ENCODE peak calls at places on chromosomes 6 and 20, in four cellular contexts. One of them, this sample, is unnamed.

GRCh38 chr6:165231581-165232276 is 77.7 kb downstream of the C6orf118 start:
- DNase-seq in GM20000: no peak
- DNase-seq in nephron progenitor cell: peak
- DNase-seq in D721Med: no peak
- DNase-seq in this sample: no peak

GRCh38 chr6:106509420-106510089 is 119.7 kb downstream of the RTN4IP1 start:
- DNase-seq in nephron progenitor cell: peak
- DNase-seq in D721Med: no peak
- DNase-seq in GM20000: peak
- DNase-seq in this sample: no peak

GRCh38 chr6:107105511-107106116 is 9.7 kb downstream of the BEND3 start:
- DNase-seq in D721Med: no peak
- DNase-seq in GM20000: no peak
- DNase-seq in nephron progenitor cell: no peak
- DNase-seq in this sample: no peak

GRCh38 chr20:43681468-43681942 is 14.6 kb downstream of the MYBL2 start:
- DNase-seq in nephron progenitor cell: no peak
- DNase-seq in D721Med: no peak
- DNase-seq in GM20000: peak
- DNase-seq in this sample: no peak

GRCh38 chr6:47713200-47713599 is 14.8 kb downstream of the ADGRF4 start:
- DNase-seq in D721Med: no peak
- DNase-seq in GM20000: no peak
- DNase-seq in nephron progenitor cell: no peak
- DNase-seq in this sample: no peak

GRCh38 chr6:16092140-16092539 is 36.7 kb upstream of the MYLIP start:
- DNase-seq in D721Med: no peak
- DNase-seq in nephron progenitor cell: no peak
- DNase-seq in GM20000: no peak
- DNase-seq in this sample: no peak

GRCh38 chr6:75023634-75024033 is 182.2 kb downstream of the COL12A1 start:
- DNase-seq in GM20000: no peak
- DNase-seq in D721Med: no peak
- DNase-seq in nephron progenitor cell: no peak
- DNase-seq in this sample: no peak

GRCh38 chr6:26009817-26010216 is 47.2 kb downstream of the TRIM38 start:
- DNase-seq in D721Med: no peak
- DNase-seq in GM20000: no peak
- DNase-seq in nephron progenitor cell: no peak
- DNase-seq in this sample: no peak

GRCh38 chr6:136076496-136076895 is 173.6 kb downstream of the MTFR2 start:
- DNase-seq in nephron progenitor cell: no peak
- DNase-seq in D721Med: no peak
- DNase-seq in GM20000: no peak
- DNase-seq in this sample: no peak

GRCh38 chr6:141677598-141678211 is 455.0 kb upstream of the GJE1 start:
- DNase-seq in GM20000: no peak
- DNase-seq in nephron progenitor cell: no peak
- DNase-seq in D721Med: no peak
- DNase-seq in this sample: no peak

GRCh38 chr20:3843490-3843889 is 3.1 kb upstream of the MAVS start:
- DNase-seq in GM20000: no peak
- DNase-seq in D721Med: no peak
- DNase-seq in nephron progenitor cell: no peak
- DNase-seq in this sample: no peak

GRCh38 chr20:51091564-51092195 is 68.8 kb upstream of the KCNG1 start:
- DNase-seq in D721Med: no peak
- DNase-seq in nephron progenitor cell: no peak
- DNase-seq in GM20000: no peak
- DNase-seq in this sample: no peak

GRCh38 chr20:10536531-10536930 is 101.4 kb downstream of the SLX4IP start:
- DNase-seq in nephron progenitor cell: no peak
- DNase-seq in D721Med: no peak
- DNase-seq in GM20000: no peak
- DNase-seq in this sample: no peak

GRCh38 chr20:58721951-58722371 is 29.4 kb downstream of the NPEPL1 start:
- DNase-seq in GM20000: no peak
- DNase-seq in D721Med: no peak
- DNase-seq in nephron progenitor cell: no peak
- DNase-seq in this sample: no peak

GRCh38 chr6:145199961-145200360 is 535.4 kb downstream of the EPM2A start:
- DNase-seq in D721Med: no peak
- DNase-seq in nephron progenitor cell: no peak
- DNase-seq in GM20000: no peak
- DNase-seq in this sample: no peak

GRCh38 chr20:48189177-48189576 is 403.9 kb upstream of the SULF2 start:
- DNase-seq in nephron progenitor cell: no peak
- DNase-seq in D721Med: no peak
- DNase-seq in GM20000: peak
- DNase-seq in this sample: no peak
- TF ChIP-seq CTCF in nephron progenitor cell: no peak
- TF ChIP-seq CTCF in D721Med: peak
- TF ChIP-seq CTCF in GM20000: peak
- TF ChIP-seq CTCF in this sample: peak

GRCh38 chr6:112282217-112282616 is 27.9 kb upstream of the LAMA4 start:
- DNase-seq in GM20000: no peak
- DNase-seq in nephron progenitor cell: peak
- DNase-seq in D721Med: no peak
- DNase-seq in this sample: no peak
- TF ChIP-seq CTCF in GM20000: no peak
- TF ChIP-seq CTCF in nephron progenitor cell: no peak
- TF ChIP-seq CTCF in D721Med: no peak
- TF ChIP-seq CTCF in this sample: no peak

DNA sequence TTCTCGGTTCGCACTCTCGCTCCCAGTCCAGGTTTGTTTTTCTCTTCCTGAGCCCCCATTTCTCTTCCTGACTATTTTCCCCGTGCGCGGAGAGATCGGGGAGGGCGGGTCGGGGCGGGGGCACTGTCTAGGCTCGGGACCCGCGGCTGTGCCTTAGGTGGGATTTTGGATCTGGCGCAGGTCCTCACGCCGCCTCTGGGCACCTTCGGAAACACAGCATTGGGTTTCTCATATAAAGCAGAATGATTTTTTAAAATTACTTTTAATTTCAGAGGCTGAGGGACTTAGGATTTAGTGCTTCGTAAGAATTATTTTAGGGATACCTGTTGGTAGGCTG is 324 bp downstream of the STX11 start:
- DNase-seq in GM20000: peak
- DNase-seq in D721Med: no peak
- DNase-seq in nephron progenitor cell: no peak
- DNase-seq in this sample: no peak
- TF ChIP-seq CTCF in GM20000: peak
- TF ChIP-seq CTCF in D721Med: no peak
- TF ChIP-seq CTCF in nephron progenitor cell: peak
- TF ChIP-seq CTCF in this sample: peak

DNA sequence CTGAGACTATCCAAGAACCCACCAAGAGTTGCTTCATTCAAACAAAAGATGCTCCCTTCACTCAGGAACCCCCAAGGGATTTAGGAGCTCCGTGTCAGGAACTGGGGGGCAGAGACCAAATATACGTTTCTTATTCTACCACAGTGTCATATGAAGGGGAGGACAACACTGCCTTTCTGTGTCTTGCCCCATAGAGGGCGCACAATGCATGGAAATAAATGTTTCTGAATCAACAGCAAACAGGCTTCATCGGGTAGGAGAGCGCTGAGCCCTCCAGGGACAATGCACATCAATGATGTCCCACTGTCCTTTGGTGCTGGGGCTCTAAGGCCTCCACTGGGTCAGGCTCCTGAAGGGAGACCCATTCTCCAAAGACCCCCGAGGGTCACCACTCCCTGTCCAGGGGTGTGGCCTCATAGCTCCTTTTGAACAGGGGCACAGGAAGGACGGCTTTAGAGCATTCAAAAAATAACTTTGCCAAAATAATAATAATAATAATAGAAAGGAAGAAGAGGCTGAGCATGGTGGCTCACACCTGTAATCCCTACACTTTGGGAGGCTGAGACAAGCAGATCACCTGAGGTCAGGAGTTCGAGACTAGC is 31.1 kb downstream of the PLG start:
- DNase-seq in GM20000: peak
- DNase-seq in nephron progenitor cell: peak
- DNase-seq in D721Med: peak
- DNase-seq in this sample: peak
- TF ChIP-seq CTCF in GM20000: peak
- TF ChIP-seq CTCF in nephron progenitor cell: peak
- TF ChIP-seq CTCF in D721Med: peak
- TF ChIP-seq CTCF in this sample: peak

GRCh38 chr6:125480571-125480970 is 178.8 kb upstream of the HDDC2 start:
- DNase-seq in GM20000: no peak
- DNase-seq in nephron progenitor cell: no peak
- DNase-seq in D721Med: no peak
- DNase-seq in this sample: no peak

GRCh38 chr6:125480146-125480545 is 178.4 kb upstream of the HDDC2 start:
- DNase-seq in nephron progenitor cell: no peak
- DNase-seq in GM20000: no peak
- DNase-seq in D721Med: no peak
- DNase-seq in this sample: no peak

GRCh38 chr6:125481056-125481455 is 179.3 kb upstream of the HDDC2 start:
- DNase-seq in D721Med: no peak
- DNase-seq in GM20000: no peak
- DNase-seq in nephron progenitor cell: no peak
- DNase-seq in this sample: no peak

GRCh38 chr6:125486881-125487280 is 185.1 kb upstream of the HDDC2 start:
- DNase-seq in D721Med: no peak
- DNase-seq in nephron progenitor cell: no peak
- DNase-seq in GM20000: no peak
- DNase-seq in this sample: no peak

GRCh38 chr6:125485757-125486156 is 184.0 kb upstream of the HDDC2 start:
- DNase-seq in nephron progenitor cell: no peak
- DNase-seq in D721Med: no peak
- DNase-seq in GM20000: no peak
- DNase-seq in this sample: no peak
- TF ChIP-seq CTCF in nephron progenitor cell: no peak
- TF ChIP-seq CTCF in D721Med: no peak
- TF ChIP-seq CTCF in GM20000: no peak
- TF ChIP-seq CTCF in this sample: no peak

GRCh38 chr20:31824554-31825313 is 5.6 kb downstream of the MYLK2 start:
- DNase-seq in D721Med: no peak
- DNase-seq in GM20000: no peak
- DNase-seq in nephron progenitor cell: no peak
- DNase-seq in this sample: no peak

GRCh38 chr20:31823360-31824124 is 4.4 kb downstream of the MYLK2 start:
- DNase-seq in D721Med: no peak
- DNase-seq in GM20000: no peak
- DNase-seq in nephron progenitor cell: no peak
- DNase-seq in this sample: no peak

GRCh38 chr20:31824125-31824485 is 4.9 kb downstream of the MYLK2 start:
- DNase-seq in D721Med: no peak
- DNase-seq in nephron progenitor cell: no peak
- DNase-seq in GM20000: no peak
- DNase-seq in this sample: no peak

GRCh38 chr20:31821427-31821826 is 2.3 kb downstream of the MYLK2 start:
- DNase-seq in GM20000: no peak
- DNase-seq in D721Med: no peak
- DNase-seq in nephron progenitor cell: no peak
- DNase-seq in this sample: no peak

GRCh38 chr20:31822421-31823330 is 3.5 kb downstream of the MYLK2 start:
- DNase-seq in GM20000: peak
- DNase-seq in nephron progenitor cell: peak
- DNase-seq in D721Med: peak
- DNase-seq in this sample: no peak
- TF ChIP-seq CTCF in GM20000: peak
- TF ChIP-seq CTCF in nephron progenitor cell: peak
- TF ChIP-seq CTCF in D721Med: peak
- TF ChIP-seq CTCF in this sample: peak

This sample was measured in GM12864.